ENCODE peak calls at places on chromosomes 1 and 21, in nine cellular contexts. L is Panc1, S is HL-60, E is vagina, C is GM23338, B is prostate gland, O is transverse colon, G is sigmoid colon, W is H1. Z is an unnamed sample.

GRCh38 chr1:36087233-36088123 is 1.2 kb upstream of the ADPRS start:
- DNase-seq in L (no peak), S (no peak), E (no peak), C (no peak), B (no peak), O (no peak), G (peak; percentile 62), W (no peak), Z (no peak)

GRCh38 chr1:61089338-61089737 is 7.0 kb downstream of the NFIA start:
- DNase-seq in L (no peak), S (no peak), E (no peak), C (no peak), B (no peak), O (no peak), G (no peak), W (no peak), Z (no peak)

GRCh38 chr1:162372159-162373071 is 4.2 kb downstream of the SPATA46 start:
- DNase-seq in L (no peak), S (no peak), E (no peak), C (no peak), B (no peak), O (peak; percentile 57), G (peak; percentile 48), W (no peak), Z (peak; percentile 21)

GRCh38 chr1:156148236-156148635 is 5.1 kb upstream of the SEMA4A start:
- DNase-seq in L (no peak), S (peak; percentile 89), E (no peak), C (no peak), B (no peak), O (no peak), G (no peak), W (no peak), Z (peak; percentile 68)

GRCh38 chr1:208684192-208684591 is 440.0 kb upstream of the PLXNA2 start:
- DNase-seq in L (no peak), S (no peak), E (no peak), C (no peak), B (no peak), O (no peak), G (no peak), W (no peak), Z (no peak)

GRCh38 chr1:113804421-113805255 is 7.6 kb downstream of the RSBN1 start:
- DNase-seq in L (no peak), S (no peak), E (no peak), C (no peak), B (no peak), O (no peak), G (no peak), W (no peak), Z (no peak)

GRCh38 chr1:201381130-201381529 is 3.6 kb upstream of the TNNT2 start:
- DNase-seq in L (no peak), S (no peak), E (no peak), C (no peak), B (peak; percentile 39), O (no peak), G (no peak), W (no peak), Z (no peak)

GRCh38 chr21:28936721-28937120 is 56.0 kb downstream of the LTN1 start:
- DNase-seq in L (no peak), S (no peak), E (no peak), C (no peak), B (no peak), O (no peak), G (no peak), W (no peak), Z (no peak)

DNA sequence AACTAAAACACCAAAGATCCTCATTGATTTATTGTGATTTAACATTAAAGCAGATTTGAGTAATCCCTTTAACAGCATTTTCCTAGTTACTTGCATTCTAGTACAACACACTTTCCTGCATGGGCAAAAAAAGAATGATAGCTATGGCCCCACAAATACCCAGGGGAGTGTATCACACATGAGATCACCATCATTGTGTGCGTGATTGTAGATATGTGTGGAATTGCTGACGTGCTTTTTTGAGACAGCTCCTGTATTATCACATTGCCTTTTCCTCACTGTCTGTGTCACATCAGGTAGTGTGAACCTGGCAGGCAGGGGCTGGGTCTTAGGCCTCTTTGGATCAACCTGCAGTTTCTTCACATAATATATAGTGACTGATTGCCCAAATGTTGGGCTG is 48.5 kb upstream of the SAMD13 start:
- DNase-seq in L (no peak), S (no peak), E (no peak), C (no peak), B (no peak), O (no peak), G (no peak), W (no peak), Z (no peak)
- TF ChIP-seq POLR2AphosphoS5 in L (no peak), S (no peak), E (no peak), C (no peak), B (no peak), O (no peak), G (no peak), W (no peak), Z (no peak)

GRCh38 chr21:31848339-31848985 is 24.4 kb upstream of the HUNK start:
- DNase-seq in L (no peak), S (no peak), E (peak; percentile 40), C (no peak), B (no peak), O (no peak), G (no peak), W (no peak), Z (no peak)
- H3K4me3 ChIP-seq in L (no peak overlapping the region), S (no peak overlapping the region), E (no peak overlapping the region), C (no peak overlapping the region), B (no peak overlapping the region), O (no peak overlapping the region), G (no peak overlapping the region), W (no peak overlapping the region), Z (no peak overlapping the region)

DNA sequence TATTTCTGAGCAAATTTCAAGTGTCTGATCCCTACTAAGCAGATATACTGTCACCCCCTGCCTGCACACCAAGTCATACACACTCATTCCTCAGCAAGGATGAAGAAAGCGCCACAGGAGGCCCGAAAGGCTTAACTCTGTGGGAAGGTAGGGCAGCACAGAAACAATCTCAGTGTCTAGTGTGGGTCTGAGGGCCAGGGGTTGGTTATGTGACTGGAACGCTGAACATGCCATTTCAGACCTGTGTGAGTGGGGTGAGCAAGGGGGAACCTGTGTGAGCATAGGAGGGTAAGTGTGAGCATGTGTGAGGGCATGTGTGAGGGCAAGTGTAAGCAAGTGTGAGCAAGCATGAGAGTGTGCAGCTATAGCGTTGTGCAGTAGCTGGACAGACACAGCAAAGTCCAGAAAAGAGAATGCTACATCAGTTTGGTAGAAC is 6.2 kb downstream of the ITPKB start:
- DNase-seq in L (no peak), S (no peak), E (no peak), C (no peak), B (no peak), O (no peak), G (no peak), W (no peak), Z (no peak)
- TF ChIP-seq POLR2AphosphoS5 in L (no peak), S (no peak), E (no peak), C (no peak), B (no peak), O (no peak), G (no peak), W (no peak), Z (no peak)

GRCh38 chr1:2322065-2322571 is 69.2 kb downstream of the MORN1 start:
- DNase-seq in L (no peak), S (no peak), E (no peak), C (peak; percentile 67), B (no peak), O (peak; percentile 60), G (peak; percentile 94), W (peak; percentile 74), Z (peak; percentile 92)
- H3K4me3 ChIP-seq in L (no peak overlapping the region), S (no peak overlapping the region), E (peak overlapping the region; percentile 17), C (no peak overlapping the region), B (no peak overlapping the region), O (no peak overlapping the region), G (peak overlapping the region; percentile 1), W (no peak overlapping the region), Z (no peak overlapping the region)

GRCh38 chr1:182249201-182249676 is 142.4 kb downstream of the GLUL start:
- DNase-seq in L (no peak), S (no peak), E (no peak), C (no peak), B (no peak), O (peak; percentile 88), G (no peak), W (no peak), Z (no peak)
- TF ChIP-seq POLR2AphosphoS5 in L (no peak), S (no peak), E (peak; percentile 47), C (no peak), B (no peak), O (peak; percentile 70), G (no peak), W (no peak), Z (no peak)

GRCh38 chr1:153961421-153961820 is 1.9 kb downstream of the SLC39A1 start:
- DNase-seq in L (no peak), S (no peak), E (no peak), C (no peak), B (no peak), O (no peak), G (no peak), W (no peak), Z (no peak)
- H3K4me3 ChIP-seq in L (peak overlapping the region; percentile 60), S (no peak overlapping the region), E (no peak overlapping the region), C (peak overlapping the region; percentile 83), B (no peak overlapping the region), O (no peak overlapping the region), G (no peak overlapping the region), W (peak overlapping the region; percentile 81), Z (peak overlapping the region; percentile 56)

Z was measured in upper lobe of left lung.